ENCODE peak calls at places on chromosome 21, in eight cellular contexts. One of them, this sample, is unnamed.

GRCh38 chr21:15152591-15152990 is 87.8 kb upstream of the NRIP1 start:
- DNase-seq in esophagus squamous epithelium: no peak
- DNase-seq in Right ventricle myocardium superior: no peak
- DNase-seq in ACHN: no peak
- DNase-seq in NCI-H1417: no peak
- DNase-seq in stimulated activated CD8-positive, alpha-beta memory T cell treated with anti-CD3 and anti-CD28 coated beads, Interleukin-2, amount 100 ng/mL, for 1 hour: no peak
- DNase-seq in Caki2: no peak
- DNase-seq in fibroblast of gingiva: no peak
- DNase-seq in this sample: no peak

GRCh38 chr21:45556645-45557601 is 14.7 kb upstream of the SLC19A1 start:
- DNase-seq in esophagus squamous epithelium: no peak
- DNase-seq in Right ventricle myocardium superior: no peak
- DNase-seq in ACHN: no peak
- DNase-seq in NCI-H1417: no peak
- DNase-seq in stimulated activated CD8-positive, alpha-beta memory T cell treated with anti-CD3 and anti-CD28 coated beads, Interleukin-2, amount 100 ng/mL, for 1 hour: no peak
- DNase-seq in Caki2: no peak
- DNase-seq in fibroblast of gingiva: no peak
- DNase-seq in this sample: no peak

GRCh38 chr21:29334717-29335428 is 36.2 kb downstream of the BACH1 start:
- DNase-seq in esophagus squamous epithelium: no peak
- DNase-seq in Right ventricle myocardium superior: no peak
- DNase-seq in ACHN: no peak
- DNase-seq in NCI-H1417: no peak
- DNase-seq in stimulated activated CD8-positive, alpha-beta memory T cell treated with anti-CD3 and anti-CD28 coated beads, Interleukin-2, amount 100 ng/mL, for 1 hour: no peak
- DNase-seq in Caki2: no peak
- DNase-seq in fibroblast of gingiva: peak
- DNase-seq in this sample: peak

GRCh38 chr21:33244082-33244780 is 14.5 kb downstream of the IFNAR2 start:
- DNase-seq in esophagus squamous epithelium: no peak
- DNase-seq in Right ventricle myocardium superior: no peak
- DNase-seq in ACHN: no peak
- DNase-seq in NCI-H1417: no peak
- DNase-seq in stimulated activated CD8-positive, alpha-beta memory T cell treated with anti-CD3 and anti-CD28 coated beads, Interleukin-2, amount 100 ng/mL, for 1 hour: no peak
- DNase-seq in Caki2: no peak
- DNase-seq in fibroblast of gingiva: no peak
- DNase-seq in this sample: no peak

GRCh38 chr21:44394733-44395132 is 41.3 kb downstream of the TRPM2 start:
- DNase-seq in esophagus squamous epithelium: no peak
- DNase-seq in Right ventricle myocardium superior: no peak
- DNase-seq in ACHN: no peak
- DNase-seq in NCI-H1417: no peak
- DNase-seq in stimulated activated CD8-positive, alpha-beta memory T cell treated with anti-CD3 and anti-CD28 coated beads, Interleukin-2, amount 100 ng/mL, for 1 hour: no peak
- DNase-seq in Caki2: no peak
- DNase-seq in fibroblast of gingiva: no peak
- DNase-seq in this sample: no peak

GRCh38 chr21:42219606-42220137 is 732 bp downstream of the ABCG1 start:
- DNase-seq in esophagus squamous epithelium: no peak
- DNase-seq in Right ventricle myocardium superior: no peak
- DNase-seq in ACHN: no peak
- DNase-seq in NCI-H1417: peak
- DNase-seq in stimulated activated CD8-positive, alpha-beta memory T cell treated with anti-CD3 and anti-CD28 coated beads, Interleukin-2, amount 100 ng/mL, for 1 hour: no peak
- DNase-seq in Caki2: no peak
- DNase-seq in fibroblast of gingiva: no peak
- DNase-seq in this sample: no peak

GRCh38 chr21:45930792-45931191 is 50.8 kb upstream of the COL6A1 start:
- DNase-seq in esophagus squamous epithelium: no peak
- DNase-seq in Right ventricle myocardium superior: no peak
- DNase-seq in ACHN: no peak
- DNase-seq in NCI-H1417: no peak
- DNase-seq in stimulated activated CD8-positive, alpha-beta memory T cell treated with anti-CD3 and anti-CD28 coated beads, Interleukin-2, amount 100 ng/mL, for 1 hour: no peak
- DNase-seq in Caki2: no peak
- DNase-seq in fibroblast of gingiva: no peak
- DNase-seq in this sample: no peak

GRCh38 chr21:33642896-33643657 is 776 bp downstream of the ITSN1 start:
- DNase-seq in esophagus squamous epithelium: no peak
- DNase-seq in Right ventricle myocardium superior: peak
- DNase-seq in ACHN: peak
- DNase-seq in NCI-H1417: peak
- DNase-seq in stimulated activated CD8-positive, alpha-beta memory T cell treated with anti-CD3 and anti-CD28 coated beads, Interleukin-2, amount 100 ng/mL, for 1 hour: no peak
- DNase-seq in Caki2: peak
- DNase-seq in fibroblast of gingiva: peak
- DNase-seq in this sample: no peak

GRCh38 chr21:45893166-45894106 is 88.1 kb upstream of the COL6A1 start:
- DNase-seq in esophagus squamous epithelium: no peak
- DNase-seq in Right ventricle myocardium superior: no peak
- DNase-seq in ACHN: no peak
- DNase-seq in NCI-H1417: peak
- DNase-seq in stimulated activated CD8-positive, alpha-beta memory T cell treated with anti-CD3 and anti-CD28 coated beads, Interleukin-2, amount 100 ng/mL, for 1 hour: no peak
- DNase-seq in Caki2: no peak
- DNase-seq in fibroblast of gingiva: peak
- DNase-seq in this sample: no peak

GRCh38 chr21:15192243-15192642 is 127.4 kb upstream of the NRIP1 start:
- DNase-seq in esophagus squamous epithelium: no peak
- DNase-seq in Right ventricle myocardium superior: no peak
- DNase-seq in ACHN: no peak
- DNase-seq in NCI-H1417: no peak
- DNase-seq in stimulated activated CD8-positive, alpha-beta memory T cell treated with anti-CD3 and anti-CD28 coated beads, Interleukin-2, amount 100 ng/mL, for 1 hour: no peak
- DNase-seq in Caki2: no peak
- DNase-seq in fibroblast of gingiva: peak
- DNase-seq in this sample: peak

GRCh38 chr21:35697321-35697808 is 363.0 kb downstream of the SETD4 start:
- DNase-seq in esophagus squamous epithelium: no peak
- DNase-seq in Right ventricle myocardium superior: peak
- DNase-seq in ACHN: no peak
- DNase-seq in NCI-H1417: peak
- DNase-seq in stimulated activated CD8-positive, alpha-beta memory T cell treated with anti-CD3 and anti-CD28 coated beads, Interleukin-2, amount 100 ng/mL, for 1 hour: no peak
- DNase-seq in Caki2: no peak
- DNase-seq in fibroblast of gingiva: no peak
- DNase-seq in this sample: peak

GRCh38 chr21:45517249-45518065 is 24.8 kb downstream of the SLC19A1 start:
- DNase-seq in esophagus squamous epithelium: no peak
- DNase-seq in Right ventricle myocardium superior: peak
- DNase-seq in ACHN: no peak
- DNase-seq in NCI-H1417: no peak
- DNase-seq in stimulated activated CD8-positive, alpha-beta memory T cell treated with anti-CD3 and anti-CD28 coated beads, Interleukin-2, amount 100 ng/mL, for 1 hour: no peak
- DNase-seq in Caki2: no peak
- DNase-seq in fibroblast of gingiva: no peak
- DNase-seq in this sample: no peak

GRCh38 chr21:41813226-41813625 is 46.4 kb upstream of the RIPK4 start:
- DNase-seq in esophagus squamous epithelium: no peak
- DNase-seq in Right ventricle myocardium superior: no peak
- DNase-seq in ACHN: no peak
- DNase-seq in NCI-H1417: no peak
- DNase-seq in stimulated activated CD8-positive, alpha-beta memory T cell treated with anti-CD3 and anti-CD28 coated beads, Interleukin-2, amount 100 ng/mL, for 1 hour: no peak
- DNase-seq in Caki2: no peak
- DNase-seq in fibroblast of gingiva: no peak
- DNase-seq in this sample: no peak

This sample was measured in renal cortical epithelial cell.